ENCODE peak calls at places on chromosome 20, in eight cellular contexts. X is lower lobe of right lung, I is upper lobe of right lung, C is SK-N-SH, T is heart left ventricle, M is adipocyte, D is cardiac muscle cell, W is aorta. S is an unnamed sample.

GRCh38 chr20:584375-585301 is 25.5 kb downstream of the TCF15 start:
- DNase-seq in M (no peak), X (no peak), D (no peak), I (no peak), T (no peak), C (no peak), W (no peak), S (no peak)

GRCh38 chr20:35006531-35006971 is 50.9 kb downstream of the MYH7B start:
- DNase-seq in X (no peak), I (no peak), C (peak; percentile 15), T (peak; percentile 40), W (peak; percentile 22), M (no peak), D (no peak), S (no peak)

GRCh38 chr20:11686900-11687543 is 230.7 kb upstream of the BTBD3 start:
- DNase-seq in T (peak; percentile 59), I (peak; percentile 65), D (peak; percentile 33), C (no peak), W (no peak), M (peak; percentile 7), X (peak; percentile 34), S (no peak)

GRCh38 chr20:47295921-47296426 is 60.5 kb downstream of the ZMYND8 start:
- DNase-seq in W (no peak), M (no peak), X (no peak), D (peak; percentile 52), I (no peak), T (no peak), C (no peak), S (no peak)

GRCh38 chr20:62350098-62350628 is 16.9 kb downstream of the LAMA5 start:
- DNase-seq in D (no peak), C (no peak), X (peak; percentile 80), T (peak; percentile 56), M (no peak), W (peak; percentile 40), I (peak; percentile 84), S (peak; percentile 82)

GRCh38 chr20:54467622-54468021 is 7.8 kb upstream of the DOK5 start:
- DNase-seq in W (no peak), T (no peak), X (no peak), C (no peak), D (no peak), I (no peak), M (no peak), S (no peak)

GRCh38 chr20:474581-474980 is 12.2 kb upstream of the TBC1D20 start:
- DNase-seq in D (no peak), T (no peak), W (no peak), X (no peak), M (no peak), C (no peak), I (no peak), S (no peak)

GRCh38 chr20:47230811-47231256 is 125.7 kb downstream of the ZMYND8 start:
- DNase-seq in C (no peak), X (no peak), T (no peak), M (peak; percentile 15), D (no peak), W (no peak), I (no peak), S (no peak)

GRCh38 chr20:47195573-47195972 is 160.9 kb downstream of the ZMYND8 start:
- DNase-seq in T (no peak), M (no peak), X (no peak), W (no peak), C (no peak), D (no peak), I (no peak), S (no peak)

GRCh38 chr20:57553376-57554018 is 7.4 kb upstream of the PCK1 start:
- DNase-seq in C (no peak), T (no peak), D (no peak), M (no peak), I (no peak), W (no peak), X (no peak), S (no peak)

GRCh38 chr20:48770700-48771099 is 57.1 kb downstream of the PREX1 start:
- DNase-seq in W (no peak), M (no peak), C (no peak), X (no peak), I (no peak), T (no peak), D (no peak), S (no peak)
- H3K4me3 ChIP-seq in W (no peak overlapping the region), M (no peak overlapping the region), C (no peak overlapping the region), X (no peak overlapping the region), I (no peak overlapping the region), T (no peak overlapping the region), D (no peak overlapping the region), S (no peak overlapping the region)

GRCh38 chr20:60883517-60883916 is 368.5 kb upstream of the CDH4 start:
- DNase-seq in M (no peak), T (no peak), I (no peak), W (no peak), D (no peak), C (no peak), X (no peak), S (no peak)
- H3K4me1 ChIP-seq in M (no peaks in the 10 kb centered on the region), T (no peaks in the 10 kb centered on the region), I (no peaks in the 10 kb centered on the region), W (no peaks in the 10 kb centered on the region), D (no peaks in the 10 kb centered on the region), C (no peaks in the 10 kb centered on the region), X (no peaks in the 10 kb centered on the region), S (no peaks in the 10 kb centered on the region)

GRCh38 chr20:63842258-63842657 is 11.2 kb upstream of the ZBTB46 start:
- DNase-seq in M (no peak), X (no peak), W (no peak), D (no peak), C (no peak), T (no peak), I (no peak), S (no peak)
- H3K27me3 ChIP-seq in M (peaks cover 26% of the 10 kb centered on the region), X (peaks cover 26% of the 10 kb centered on the region), W (no peaks in the 10 kb centered on the region), D (no peaks in the 10 kb centered on the region), C (no peaks in the 10 kb centered on the region), T (no peaks in the 10 kb centered on the region), I (peaks cover 17% of the 10 kb centered on the region), S (no peaks in the 10 kb centered on the region)

DNA sequence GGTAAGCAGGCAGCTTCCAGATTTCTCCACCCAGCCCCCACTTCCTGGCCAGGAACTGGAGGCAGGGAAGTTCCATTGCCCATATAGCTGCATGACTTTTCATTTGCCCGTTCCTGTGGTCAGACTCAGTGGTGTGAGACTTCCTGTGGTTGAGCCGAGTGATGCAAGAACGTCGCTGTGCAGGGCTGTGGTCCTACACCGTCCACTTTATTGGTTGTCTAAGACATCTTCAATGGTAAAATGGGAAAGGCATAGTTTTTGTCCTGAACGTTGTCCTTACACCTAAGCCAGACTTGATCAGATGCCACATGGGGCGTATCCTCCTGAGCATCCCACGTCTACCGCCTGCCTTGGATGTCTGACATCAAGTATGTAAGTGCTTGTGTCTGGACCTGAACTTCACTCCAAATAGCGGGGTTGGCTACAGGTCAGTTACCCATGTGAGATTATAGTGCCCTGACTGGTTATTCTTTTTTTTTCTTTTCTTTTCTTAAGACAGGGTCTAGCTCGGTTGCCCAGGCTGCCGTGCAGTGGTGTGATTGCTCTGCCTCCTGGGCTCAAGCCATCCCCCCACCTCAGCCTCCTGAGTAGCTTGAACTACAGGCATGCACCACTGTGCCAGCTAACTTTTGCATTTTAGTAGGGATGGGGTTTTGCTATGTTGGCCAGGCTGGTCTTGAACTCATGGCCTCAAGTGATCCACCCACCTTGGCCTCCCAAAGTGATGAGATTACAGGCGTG is 25.9 kb upstream of the GTSF1L start:
- DNase-seq in C (no peak), I (peak; percentile 67), D (peak; percentile 94), T (peak; percentile 67), X (peak; percentile 68), W (peak; percentile 71), M (no peak), S (no peak)
- H3K4me3 ChIP-seq in C (no peak overlapping the region), I (no peak overlapping the region), D (no peak overlapping the region), T (no peak overlapping the region), X (no peak overlapping the region), W (no peak overlapping the region), M (no peak overlapping the region), S (no peak overlapping the region)

DNA sequence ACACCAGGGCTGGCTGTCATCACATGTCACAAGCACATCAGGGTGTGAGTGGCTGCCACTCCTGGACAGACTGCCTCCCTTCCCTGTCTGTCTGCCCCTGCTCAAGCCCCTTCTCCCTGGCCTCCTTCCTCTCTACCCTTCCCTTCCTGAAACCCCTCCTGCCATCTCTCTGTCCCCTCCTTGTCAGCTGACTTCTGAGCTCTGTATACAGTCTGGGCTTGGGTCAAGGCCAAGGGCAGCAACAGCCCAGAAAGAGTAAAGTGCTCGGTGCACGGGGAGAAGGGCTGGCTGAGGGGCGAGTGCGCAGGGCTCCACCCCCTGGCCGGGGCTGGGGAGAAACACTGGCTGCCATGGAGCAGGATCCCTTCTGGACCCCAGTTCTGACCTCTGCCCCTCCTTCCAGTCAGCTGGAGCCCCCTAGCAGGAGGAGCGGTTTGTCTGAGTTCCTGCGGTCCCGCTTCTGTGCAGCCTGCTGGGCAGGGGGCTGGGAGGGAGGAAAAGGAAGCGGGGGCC is 2.0 kb downstream of the LKAAEAR1 start:
- DNase-seq in D (no peak), M (no peak), T (no peak), X (no peak), W (no peak), C (no peak), I (no peak), S (no peak)
- H3K4me1 ChIP-seq in D (peaks cover 17% of the 10 kb centered on the region), M (peaks cover 23% of the 10 kb centered on the region), T (peaks cover 13% of the 10 kb centered on the region), X (peaks cover 46% of the 10 kb centered on the region), W (no peaks in the 10 kb centered on the region), C (peaks cover 13% of the 10 kb centered on the region), I (peaks cover 33% of the 10 kb centered on the region), S (peaks cover 13% of the 10 kb centered on the region)

DNA sequence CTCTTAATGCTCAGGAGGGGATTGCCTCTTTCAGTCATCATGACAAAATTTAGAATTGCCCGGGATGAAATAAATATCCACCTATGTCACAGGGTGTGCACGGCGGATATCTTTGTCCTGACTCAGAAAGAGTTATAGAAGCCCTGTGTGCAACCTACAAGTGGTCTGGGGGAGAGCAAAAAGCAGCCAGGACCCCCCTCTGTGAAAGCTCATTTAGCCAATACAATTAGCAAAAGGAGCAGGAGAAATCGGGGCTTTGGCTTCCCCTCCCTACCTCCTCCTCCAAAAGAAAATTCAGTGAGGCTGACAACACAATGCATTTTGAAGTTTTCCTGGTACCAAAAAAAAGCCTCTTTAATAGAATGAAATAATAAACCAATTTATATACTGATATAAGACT is 21.8 kb downstream of the FOXA2 start:
- DNase-seq in I (no peak), T (no peak), C (no peak), D (no peak), W (no peak), X (no peak), M (no peak), S (no peak)
- H3K27me3 ChIP-seq in I (peaks cover 48% of the 10 kb centered on the region), T (peaks cover 68% of the 10 kb centered on the region), C (peaks cover 42% of the 10 kb centered on the region), D (peaks cover 100% of the 10 kb centered on the region), W (no peaks in the 10 kb centered on the region), X (peaks cover 46% of the 10 kb centered on the region), M (peaks cover 99% of the 10 kb centered on the region), S (peaks cover 90% of the 10 kb centered on the region)

GRCh38 chr20:48819089-48819488 is 8.7 kb downstream of the PREX1 start:
- DNase-seq in I (no peak), M (no peak), W (no peak), X (no peak), C (no peak), T (no peak), D (no peak), S (no peak)
- H3K4me3 ChIP-seq in I (no peak overlapping the region), M (no peak overlapping the region), W (no peak overlapping the region), X (peak overlapping the region; percentile 12), C (no peak overlapping the region), T (no peak overlapping the region), D (no peak overlapping the region), S (no peak overlapping the region)

DNA sequence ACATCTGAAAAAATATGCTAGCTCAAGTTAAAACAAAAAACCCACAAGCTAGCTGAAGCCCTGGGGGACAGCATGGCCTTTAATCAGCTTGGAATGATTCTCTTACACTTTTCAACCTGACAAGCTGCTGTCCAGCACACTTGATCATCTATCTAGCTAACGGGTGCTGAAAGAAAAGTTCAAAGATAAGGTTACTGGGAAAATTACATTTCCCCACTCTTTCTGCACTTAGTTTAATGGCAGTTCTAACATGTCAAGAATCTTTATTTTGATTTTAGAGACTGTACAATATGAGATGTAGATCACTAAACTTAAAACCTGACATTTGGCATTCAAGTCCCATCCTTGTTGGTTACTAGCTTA is 53.4 kb downstream of the STK4 start:
- DNase-seq in C (no peak), T (no peak), X (no peak), M (no peak), W (no peak), I (no peak), D (no peak), S (no peak)
- H3K4me1 ChIP-seq in C (peaks cover 28% of the 10 kb centered on the region), T (peaks cover 12% of the 10 kb centered on the region), X (no peaks in the 10 kb centered on the region), M (peaks cover 42% of the 10 kb centered on the region), W (no peaks in the 10 kb centered on the region), I (peaks cover 5% of the 10 kb centered on the region), D (peaks cover 20% of the 10 kb centered on the region), S (no peaks in the 10 kb centered on the region)

S was measured in breast epithelium.